ENCODE peak calls at places on chromosomes 7 and 10, in seven cellular contexts. One of them, this sample, is unnamed.

GRCh38 chr7:96837583-96837982 is 127.9 kb upstream of the SEM1 start:
- DNase-seq in CD8-positive, alpha-beta memory T cell: peak; percentile 46
- DNase-seq in activated CD4-positive, alpha-beta T cell treated with anti-CD3 and anti-CD28 coated beads, Interleukin-2, amount 50 U/mL, for 1 hour: no peak
- DNase-seq in T-helper 9 cell: no peak
- DNase-seq in PC-3: no peak
- DNase-seq in HAP-1: no peak
- DNase-seq in Panc1: no peak
- DNase-seq in this sample: no peak

GRCh38 chr10:74150151-74151056 is at the start of gene AP3M1:
- DNase-seq in Panc1: peak; percentile 97
- DNase-seq in CD8-positive, alpha-beta memory T cell: peak; percentile 90
- DNase-seq in activated CD4-positive, alpha-beta T cell treated with anti-CD3 and anti-CD28 coated beads, Interleukin-2, amount 50 U/mL, for 1 hour: peak; percentile 82
- DNase-seq in T-helper 9 cell: peak; percentile 76
- DNase-seq in HAP-1: no peak
- DNase-seq in PC-3: no peak
- DNase-seq in this sample: peak; percentile 62

GRCh38 chr7:15471387-15471786 is 90.4 kb downstream of the AGMO start:
- DNase-seq in activated CD4-positive, alpha-beta T cell treated with anti-CD3 and anti-CD28 coated beads, Interleukin-2, amount 50 U/mL, for 1 hour: no peak
- DNase-seq in HAP-1: no peak
- DNase-seq in PC-3: no peak
- DNase-seq in CD8-positive, alpha-beta memory T cell: no peak
- DNase-seq in T-helper 9 cell: no peak
- DNase-seq in Panc1: no peak
- DNase-seq in this sample: no peak

GRCh38 chr10:99630439-99630838 is 10.2 kb upstream of the SLC25A28 start:
- DNase-seq in T-helper 9 cell: no peak
- DNase-seq in activated CD4-positive, alpha-beta T cell treated with anti-CD3 and anti-CD28 coated beads, Interleukin-2, amount 50 U/mL, for 1 hour: no peak
- DNase-seq in PC-3: peak; percentile 53
- DNase-seq in CD8-positive, alpha-beta memory T cell: no peak
- DNase-seq in HAP-1: peak; percentile 17
- DNase-seq in Panc1: no peak
- DNase-seq in this sample: no peak

GRCh38 chr7:102279537-102280400 is 6.9 kb upstream of the SH2B2 start:
- DNase-seq in HAP-1: peak; percentile 65
- DNase-seq in CD8-positive, alpha-beta memory T cell: peak; percentile 72
- DNase-seq in T-helper 9 cell: peak; percentile 56
- DNase-seq in activated CD4-positive, alpha-beta T cell treated with anti-CD3 and anti-CD28 coated beads, Interleukin-2, amount 50 U/mL, for 1 hour: peak; percentile 57
- DNase-seq in Panc1: peak; percentile 24
- DNase-seq in PC-3: peak; percentile 56
- DNase-seq in this sample: peak; percentile 73

GRCh38 chr10:88515235-88515634 is 67.9 kb downstream of the RNLS start:
- DNase-seq in CD8-positive, alpha-beta memory T cell: no peak
- DNase-seq in PC-3: no peak
- DNase-seq in T-helper 9 cell: no peak
- DNase-seq in Panc1: no peak
- DNase-seq in activated CD4-positive, alpha-beta T cell treated with anti-CD3 and anti-CD28 coated beads, Interleukin-2, amount 50 U/mL, for 1 hour: no peak
- DNase-seq in HAP-1: no peak
- DNase-seq in this sample: no peak

GRCh38 chr10:119136084-119136483 is 29.4 kb downstream of the SFXN4 start:
- DNase-seq in HAP-1: no peak
- DNase-seq in activated CD4-positive, alpha-beta T cell treated with anti-CD3 and anti-CD28 coated beads, Interleukin-2, amount 50 U/mL, for 1 hour: no peak
- DNase-seq in PC-3: no peak
- DNase-seq in Panc1: no peak
- DNase-seq in CD8-positive, alpha-beta memory T cell: no peak
- DNase-seq in T-helper 9 cell: no peak
- DNase-seq in this sample: no peak

GRCh38 chr10:124349993-124350280 is 68.8 kb downstream of the OAT start:
- DNase-seq in T-helper 9 cell: no peak
- DNase-seq in HAP-1: no peak
- DNase-seq in PC-3: no peak
- DNase-seq in activated CD4-positive, alpha-beta T cell treated with anti-CD3 and anti-CD28 coated beads, Interleukin-2, amount 50 U/mL, for 1 hour: no peak
- DNase-seq in Panc1: no peak
- DNase-seq in CD8-positive, alpha-beta memory T cell: no peak
- DNase-seq in this sample: no peak

GRCh38 chr7:90530263-90530662 is 60.8 kb downstream of the PTTG1IP2 start:
- DNase-seq in activated CD4-positive, alpha-beta T cell treated with anti-CD3 and anti-CD28 coated beads, Interleukin-2, amount 50 U/mL, for 1 hour: no peak
- DNase-seq in T-helper 9 cell: no peak
- DNase-seq in Panc1: no peak
- DNase-seq in PC-3: no peak
- DNase-seq in CD8-positive, alpha-beta memory T cell: no peak
- DNase-seq in HAP-1: no peak
- DNase-seq in this sample: no peak

GRCh38 chr7:129503725-129504124 is 1.4 kb downstream of the SMKR1 start:
- DNase-seq in CD8-positive, alpha-beta memory T cell: no peak
- DNase-seq in activated CD4-positive, alpha-beta T cell treated with anti-CD3 and anti-CD28 coated beads, Interleukin-2, amount 50 U/mL, for 1 hour: no peak
- DNase-seq in T-helper 9 cell: no peak
- DNase-seq in Panc1: no peak
- DNase-seq in HAP-1: no peak
- DNase-seq in PC-3: no peak
- DNase-seq in this sample: no peak

GRCh38 chr7:73738220-73738611 is 386 bp downstream of the ABHD11 start:
- DNase-seq in HAP-1: peak; percentile 25
- DNase-seq in PC-3: peak; percentile 49
- DNase-seq in activated CD4-positive, alpha-beta T cell treated with anti-CD3 and anti-CD28 coated beads, Interleukin-2, amount 50 U/mL, for 1 hour: peak; percentile 63
- DNase-seq in CD8-positive, alpha-beta memory T cell: peak; percentile 70
- DNase-seq in Panc1: no peak
- DNase-seq in T-helper 9 cell: peak; percentile 75
- DNase-seq in this sample: peak; percentile 51